ENCODE peak calls at places on chromosomes 11 and 22, in five cellular contexts. O, Z, Y, C and H are unnamed samples. For H3K4me1, the result is how much of the 10 kb centered on the place peaks cover.

GRCh38 chr11:126949066-126949945 is 51.3 kb downstream of the KIRREL3 start:
- DNase-seq in C (no peak), O (no peak), Z (no peak), Y (no peak), H (no peak)

GRCh38 chr11:8261316-8261715 is 2.4 kb downstream of the LMO1 start:
- DNase-seq in Y (no peak), O (peak), Z (no peak), C (peak), H (no peak)

GRCh38 chr11:20912046-20912821 is 242.8 kb downstream of the NELL1 start:
- DNase-seq in Y (no peak), O (no peak), Z (no peak), C (no peak), H (no peak)

GRCh38 chr22:37290737-37291136 is 8.4 kb downstream of the CYTH4 start:
- DNase-seq in Y (no peak), O (no peak), C (no peak), Z (no peak), H (peak)

GRCh38 chr11:118448294-118448693 is 12.0 kb downstream of the KMT2A start:
- DNase-seq in Y (no peak), O (no peak), Z (no peak), C (no peak), H (no peak)

GRCh38 chr11:17008099-17008498 is 6.1 kb downstream of the PLEKHA7 start:
- DNase-seq in C (peak), O (peak), Z (no peak), Y (no peak), H (no peak)

GRCh38 chr11:27663294-27663693 is 37.0 kb downstream of the BDNF start:
- DNase-seq in O (no peak), Y (no peak), C (no peak), Z (no peak), H (no peak)

GRCh38 chr11:1554981-1555712 is 16.9 kb downstream of the DUSP8 start:
- DNase-seq in Y (no peak), C (no peak), Z (no peak), O (no peak), H (peak)

GRCh38 chr22:33582822-33583400 is 337.4 kb downstream of the LARGE1 start:
- DNase-seq in Z (no peak), Y (no peak), O (no peak), C (no peak), H (no peak)

GRCh38 chr11:101126551-101127347 is 2.9 kb downstream of the PGR start:
- DNase-seq in Z (peak), O (no peak), C (no peak), Y (peak), H (peak)

GRCh38 chr11:66971483-66971882 is 3.6 kb upstream of the C11orf86 start:
- DNase-seq in O (no peak), C (no peak), Y (no peak), Z (no peak), H (no peak)

DNA sequence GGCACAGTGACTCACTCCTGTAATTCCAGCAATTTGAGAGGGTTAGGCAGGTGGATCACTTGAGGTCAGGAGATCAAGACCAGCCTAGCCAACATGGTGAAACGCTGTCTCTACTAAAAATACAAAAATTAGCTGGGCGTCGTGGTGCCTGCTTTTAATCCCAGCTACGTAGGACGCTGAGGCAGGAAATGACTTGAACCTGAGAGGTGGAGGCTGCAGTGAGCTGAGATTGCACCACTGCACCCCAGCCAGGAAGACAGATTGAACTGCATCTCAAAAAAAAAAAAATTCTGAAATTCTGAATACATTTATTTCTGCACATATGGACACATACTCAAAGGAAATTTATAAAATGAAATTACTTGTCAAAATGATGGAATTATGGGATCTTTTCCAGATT is 103.2 kb downstream of the GRIA4 start:
- DNase-seq in O (no peak), Z (no peak), C (no peak), Y (no peak), H (no peak)
- TF ChIP-seq CTCF in O (no peak), Z (no peak), C (no peak), Y (no peak), H (no peak)

DNA sequence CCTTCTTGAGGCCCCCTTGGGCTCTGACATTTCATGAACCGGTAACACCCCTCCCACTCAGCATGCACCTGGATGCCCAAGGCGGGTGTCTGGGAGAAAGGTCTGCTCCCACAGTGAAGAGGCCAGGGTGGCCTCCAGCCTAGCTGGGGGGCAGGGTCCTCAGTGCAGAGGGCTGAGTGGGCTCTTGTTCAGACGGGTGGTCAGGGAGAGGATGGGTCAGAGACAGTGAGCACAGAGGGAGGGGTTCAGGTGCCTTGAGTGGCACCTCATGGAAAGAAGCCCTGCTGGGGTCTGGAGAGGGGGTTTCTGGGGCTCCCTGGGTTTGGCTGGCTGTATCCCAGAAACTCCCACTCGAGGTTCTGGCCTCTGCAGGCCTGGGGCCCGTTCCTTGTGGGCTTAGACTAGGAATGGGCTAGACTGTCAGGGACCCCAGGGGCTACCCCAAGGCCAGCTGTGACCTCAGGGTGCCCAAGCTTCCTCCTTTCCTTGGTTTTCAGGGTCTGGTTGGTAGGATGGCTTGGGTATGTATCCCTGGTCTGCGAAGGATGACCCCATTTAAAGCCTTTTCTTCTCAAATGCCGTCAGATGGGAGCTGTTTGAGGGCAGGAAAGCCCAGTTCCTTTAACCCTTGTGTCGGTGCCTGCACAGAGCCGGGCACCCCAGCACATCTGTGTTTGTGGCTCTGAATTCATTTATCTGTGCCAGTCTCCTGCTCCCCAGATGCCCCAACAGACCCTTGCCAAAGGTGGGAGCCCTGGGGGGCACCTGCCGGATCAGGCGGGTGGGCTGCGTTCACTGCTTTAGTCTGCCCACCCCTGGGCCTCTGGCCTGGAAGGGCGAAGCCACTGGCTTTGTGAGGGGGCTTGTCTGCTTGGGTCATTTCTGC is 1.3 kb downstream of the SYNGR1 start:
- DNase-seq in Z (no peak), Y (no peak), C (no peak), O (no peak), H (no peak)
- H3K4me1 ChIP-seq in Z (under half), Y (under half), C (under half), O (under half), H (under half)

DNA sequence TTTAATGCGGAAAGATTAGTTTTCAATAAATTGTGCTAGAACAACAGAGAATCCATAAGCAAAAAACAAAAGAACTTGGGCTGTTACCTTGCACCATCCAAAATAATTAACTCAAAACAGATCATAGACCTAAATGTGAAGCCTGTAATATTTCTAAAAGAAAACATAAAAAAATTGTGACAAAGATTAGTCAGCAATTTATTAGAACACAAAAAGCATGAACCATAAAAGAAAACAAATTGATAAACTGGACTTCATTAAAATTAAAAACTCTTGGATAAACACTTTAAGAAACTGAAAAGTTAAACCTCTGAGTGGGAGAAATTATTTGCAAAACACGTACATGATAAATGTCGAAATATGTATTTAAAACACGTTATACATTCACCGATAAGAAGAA is 21.5 kb downstream of the DDI1 start:
- DNase-seq in Z (no peak), Y (no peak), C (no peak), O (no peak), H (no peak)
- TF ChIP-seq POLR2A in Z (no peak), Y (no peak), C (no peak), O (no peak), H (no peak)

GRCh38 chr22:48507171-48507570 is 1320.5 kb downstream of the BRD1 start:
- DNase-seq in Y (no peak), O (no peak), Z (no peak), C (no peak), H (no peak)

GRCh38 chr22:48507595-48508350 is 1319.9 kb downstream of the BRD1 start:
- DNase-seq in Z (no peak), O (no peak), Y (no peak), C (no peak), H (no peak)

GRCh38 chr22:48504519-48505140 is 1323.0 kb downstream of the BRD1 start:
- DNase-seq in Z (no peak), O (no peak), C (no peak), Y (no peak), H (peak)

GRCh38 chr22:48506506-48507145 is 1321.0 kb downstream of the BRD1 start:
- DNase-seq in Y (no peak), C (no peak), O (no peak), Z (no peak), H (no peak)

GRCh38 chr22:48505891-48506290 is 1321.8 kb downstream of the BRD1 start:
- DNase-seq in C (no peak), Y (no peak), Z (no peak), O (no peak), H (no peak)
- TF ChIP-seq CTCF in C (no peak), Y (no peak), Z (no peak), O (no peak), H (no peak)

GRCh38 chr22:23513705-23514104 is 66.4 kb downstream of the IGLL1 start:
- DNase-seq in Y (no peak), Z (no peak), C (no peak), O (no peak), H (no peak)

GRCh38 chr22:23516304-23516703 is 63.8 kb downstream of the IGLL1 start:
- DNase-seq in C (no peak), Z (no peak), Y (no peak), O (no peak), H (no peak)

GRCh38 chr22:23512738-23513137 is 67.4 kb downstream of the IGLL1 start:
- DNase-seq in Z (no peak), O (no peak), C (no peak), Y (no peak), H (no peak)

GRCh38 chr22:23512348-23512705 is 67.8 kb downstream of the IGLL1 start:
- DNase-seq in Z (no peak), Y (no peak), C (no peak), O (no peak), H (no peak)

DNA sequence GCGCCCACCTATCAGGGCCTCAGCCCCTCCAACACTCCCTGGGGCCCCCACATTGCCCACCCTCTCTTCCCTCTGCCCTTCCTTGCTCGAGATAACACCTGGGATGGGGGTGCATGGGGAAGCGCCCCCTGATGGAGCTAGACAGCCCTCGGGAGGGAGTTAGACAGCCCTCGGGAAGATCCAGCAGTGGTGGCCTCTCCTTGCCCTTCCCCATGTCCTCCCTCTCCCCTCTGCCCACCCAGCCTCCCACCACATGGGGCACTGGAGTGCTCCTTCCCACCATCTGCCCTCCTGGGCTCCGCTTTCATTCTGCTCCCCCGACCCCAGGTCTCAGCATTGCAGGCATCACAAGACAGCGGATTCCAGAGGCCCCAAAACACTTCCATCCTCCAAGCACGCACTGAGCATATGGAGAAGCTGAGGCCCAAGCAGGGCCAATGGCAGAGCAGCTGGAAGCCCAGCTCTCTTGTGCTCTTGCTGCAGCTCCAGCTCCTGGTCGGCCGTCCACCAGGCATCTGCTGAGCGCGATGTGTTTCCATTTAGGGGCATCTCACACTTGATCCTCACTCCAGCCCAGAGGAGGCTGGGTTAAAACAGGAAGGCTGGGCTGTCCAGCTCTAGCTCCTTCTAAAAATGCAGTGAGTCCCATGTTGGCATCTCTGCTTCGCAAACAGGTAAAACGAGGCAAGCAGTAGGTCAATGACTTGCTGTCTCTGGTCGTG is 65.6 kb downstream of the IGLL1 start:
- DNase-seq in Y (no peak), O (no peak), C (peak), Z (no peak), H (no peak)
- H3K4me1 ChIP-seq in Y (under half), O (under half), C (under half), Z (under half), H (under half)

GRCh38 chr22:27677895-27678458 is 123.6 kb downstream of the MN1 start:
- DNase-seq in C (no peak), Y (no peak), Z (peak), O (no peak), H (no peak)
- TF ChIP-seq POLR2A in C (no peak), Y (no peak), Z (no peak), O (no peak), H (no peak)

GRCh38 chr11:23570828-23571227 is 710.6 kb upstream of the CCDC179 start:
- DNase-seq in Y (no peak), O (no peak), C (no peak), Z (no peak), H (no peak)

GRCh38 chr11:23574149-23574548 is 713.9 kb upstream of the CCDC179 start:
- DNase-seq in C (no peak), O (no peak), Y (no peak), Z (no peak), H (no peak)

GRCh38 chr11:23573430-23573829 is 713.2 kb upstream of the CCDC179 start:
- DNase-seq in Y (no peak), C (no peak), O (no peak), Z (no peak), H (no peak)

GRCh38 chr11:23569134-23569533 is 708.9 kb upstream of the CCDC179 start:
- DNase-seq in O (no peak), Y (no peak), C (no peak), Z (no peak), H (no peak)

DNA sequence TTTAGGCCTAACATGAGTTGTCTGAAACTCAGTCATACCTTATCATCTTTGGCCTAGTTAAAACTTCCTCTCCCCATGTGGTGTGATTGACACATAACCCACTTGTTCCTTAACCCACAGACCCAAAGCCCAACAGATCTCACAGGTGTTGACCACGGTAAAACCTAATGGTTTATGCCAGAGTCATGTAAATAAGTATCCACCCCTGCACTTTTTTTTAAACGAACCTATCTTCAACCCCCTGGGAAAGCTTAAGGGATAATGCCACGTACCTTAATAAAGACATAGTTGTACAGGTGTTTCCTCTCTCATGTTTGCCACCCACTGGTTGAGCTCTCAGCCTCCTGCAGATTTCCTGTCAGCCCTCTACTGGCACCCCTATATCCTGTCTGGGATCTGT is 709.3 kb upstream of the CCDC179 start:
- DNase-seq in O (no peak), Z (no peak), Y (no peak), C (no peak), H (no peak)
- TF ChIP-seq CTCF in O (no peak), Z (no peak), Y (no peak), C (no peak), H (no peak)